ENCODE peak calls at places on chromosomes 12 and 14, in six cellular contexts. M is NCI-H510A, I is ELR, Q is left ventricle myocardium inferior, C is RPMI7951, J is PC-3. U is an unnamed sample.

GRCh38 chr14:32277998-32278397 is 51.1 kb upstream of the AKAP6 start:
- DNase-seq in M (no peak), I (no peak), Q (no peak), C (no peak), J (no peak), U (no peak)

GRCh38 chr14:51219473-51220448 is 20.3 kb upstream of the TMX1 start:
- DNase-seq in M (no peak), I (peak; percentile 46), Q (no peak), C (peak; percentile 33), J (peak; percentile 63), U (peak; percentile 33)

GRCh38 chr14:103343905-103344797 is 10.1 kb downstream of the EIF5 start:
- DNase-seq in M (no peak), I (no peak), Q (no peak), C (no peak), J (no peak), U (no peak)

GRCh38 chr14:37172024-37172869 is at the start of gene SLC25A21:
- DNase-seq in M (peak; percentile 86), I (peak; percentile 86), Q (peak; percentile 71), C (peak; percentile 69), J (peak; percentile 87), U (peak; percentile 72)

GRCh38 chr14:65101631-65102440 is 481 bp downstream of the MAX start:
- DNase-seq in M (no peak), I (peak; percentile 20), Q (peak; percentile 23), C (peak; percentile 0), J (no peak), U (peak; percentile 19)

GRCh38 chr12:2555487-2556082 is 239.2 kb upstream of the FKBP4 start:
- DNase-seq in M (no peak), I (no peak), Q (no peak), C (no peak), J (no peak), U (no peak)

GRCh38 chr14:22598896-22599244 is 770 bp downstream of the ABHD4 start:
- DNase-seq in M (peak; percentile 11), I (peak; percentile 79), Q (no peak), C (peak; percentile 54), J (peak; percentile 74), U (peak; percentile 63)

GRCh38 chr12:44507471-44507870 is 368.6 kb downstream of the NELL2 start:
- DNase-seq in M (no peak), I (no peak), Q (no peak), C (peak; percentile 0), J (no peak), U (no peak)

GRCh38 chr14:20412422-20412821 is 879 bp downstream of the TEP1 start:
- DNase-seq in M (no peak), I (peak; percentile 17), Q (no peak), C (peak; percentile 2), J (no peak), U (no peak)

GRCh38 chr12:127230843-127231260 is 1036.1 kb upstream of the TMEM132C start:
- DNase-seq in M (no peak), I (peak; percentile 99), Q (no peak), C (peak; percentile 96), J (peak; percentile 99), U (peak; percentile 98)

GRCh38 chr14:22008098-22008412 is 334.4 kb upstream of the OR4E1 start:
- DNase-seq in M (no peak), I (no peak), Q (no peak), C (no peak), J (no peak), U (no peak)

GRCh38 chr12:818733-819132 is 66.4 kb downstream of the WNK1 start:
- DNase-seq in M (no peak), I (peak; percentile 32), Q (no peak), C (no peak), J (peak; percentile 44), U (no peak)

GRCh38 chr14:51211149-51211548 is 28.9 kb upstream of the TMX1 start:
- DNase-seq in M (peak; percentile 41), I (no peak), Q (no peak), C (peak; percentile 46), J (peak; percentile 63), U (no peak)

GRCh38 chr14:102293784-102294183 is 11.2 kb downstream of the MOK start:
- DNase-seq in M (no peak), I (peak; percentile 28), Q (no peak), C (no peak), J (peak; percentile 99), U (no peak)

GRCh38 chr12:56261503-56262230 is 3.5 kb upstream of the ANKRD52 start:
- DNase-seq in M (no peak), I (peak; percentile 93), Q (no peak), C (peak; percentile 85), J (peak; percentile 87), U (peak; percentile 96)

GRCh38 chr12:72989458-72989947 is 717.3 kb downstream of the TRHDE start:
- DNase-seq in M (no peak), I (no peak), Q (no peak), C (no peak), J (no peak), U (no peak)